ENCODE peak calls at places on chromosomes 12 and 14, in four cellular contexts. One of them, this sample, is unnamed.

GRCh38 chr12:47725893-47726292 is 603 bp upstream of the ENDOU start:
- DNase-seq in Panc1: no peak
- DNase-seq in AG04449: peak; percentile 57
- DNase-seq in keratinocyte: no peak
- DNase-seq in this sample: no peak

GRCh38 chr12:78229491-78230209 is 399.0 kb downstream of the NAV3 start:
- DNase-seq in Panc1: peak; percentile 30
- DNase-seq in AG04449: no peak
- DNase-seq in keratinocyte: no peak
- DNase-seq in this sample: no peak

GRCh38 chr14:96824283-96824682 is 27.1 kb downstream of the VRK1 start:
- DNase-seq in Panc1: no peak
- DNase-seq in AG04449: peak; percentile 37
- DNase-seq in keratinocyte: peak; percentile 26
- DNase-seq in this sample: peak; percentile 22

GRCh38 chr12:46386360-46386867 is 13.8 kb upstream of the SLC38A2 start:
- DNase-seq in Panc1: peak; percentile 94
- DNase-seq in AG04449: peak; percentile 98
- DNase-seq in keratinocyte: no peak
- DNase-seq in this sample: peak; percentile 78

GRCh38 chr12:63994704-63995103 is 150.2 kb downstream of the SRGAP1 start:
- DNase-seq in Panc1: no peak
- DNase-seq in AG04449: no peak
- DNase-seq in keratinocyte: no peak
- DNase-seq in this sample: no peak

GRCh38 chr12:106566771-106567170 is 16.0 kb upstream of the RFX4 start:
- DNase-seq in Panc1: no peak
- DNase-seq in AG04449: no peak
- DNase-seq in keratinocyte: no peak
- DNase-seq in this sample: no peak

GRCh38 chr14:91892918-91893527 is 25.7 kb upstream of the TC2N start:
- DNase-seq in Panc1: no peak
- DNase-seq in AG04449: no peak
- DNase-seq in keratinocyte: no peak
- DNase-seq in this sample: no peak

GRCh38 chr12:21774358-21775129 is at the start of gene KCNJ8:
- DNase-seq in Panc1: no peak
- DNase-seq in AG04449: no peak
- DNase-seq in keratinocyte: no peak
- DNase-seq in this sample: no peak

GRCh38 chr12:116735951-116736599 is 1.8 kb downstream of the SPRING1 start:
- DNase-seq in Panc1: no peak
- DNase-seq in AG04449: no peak
- DNase-seq in keratinocyte: no peak
- DNase-seq in this sample: no peak

GRCh38 chr12:3490848-3491382 is at the start of gene PRMT8:
- DNase-seq in Panc1: no peak
- DNase-seq in AG04449: no peak
- DNase-seq in keratinocyte: no peak
- DNase-seq in this sample: no peak

GRCh38 chr14:60064491-60065072 is 27.1 kb upstream of the PCNX4 start:
- DNase-seq in Panc1: peak; percentile 15
- DNase-seq in AG04449: no peak
- DNase-seq in keratinocyte: no peak
- DNase-seq in this sample: no peak

GRCh38 chr14:105738638-105739037 is 212.3 kb downstream of the TMEM121 start:
- DNase-seq in Panc1: no peak
- DNase-seq in AG04449: no peak
- DNase-seq in keratinocyte: no peak
- DNase-seq in this sample: no peak

GRCh38 chr14:23538785-23539184 is 12.8 kb downstream of the ZFHX2 start:
- DNase-seq in Panc1: no peak
- DNase-seq in AG04449: no peak
- DNase-seq in keratinocyte: no peak
- DNase-seq in this sample: no peak

GRCh38 chr14:45559626-45560025 is 306.6 kb upstream of the MIS18BP1 start:
- DNase-seq in Panc1: no peak
- DNase-seq in AG04449: no peak
- DNase-seq in keratinocyte: no peak
- DNase-seq in this sample: no peak

GRCh38 chr14:45558183-45558582 is 305.2 kb upstream of the MIS18BP1 start:
- DNase-seq in Panc1: no peak
- DNase-seq in AG04449: no peak
- DNase-seq in keratinocyte: no peak
- DNase-seq in this sample: no peak
- TF ChIP-seq CTCF in Panc1: no peak
- TF ChIP-seq CTCF in AG04449: no peak
- TF ChIP-seq CTCF in keratinocyte: no peak
- TF ChIP-seq CTCF in this sample: no peak

GRCh38 chr14:75334191-75335051 is 55.8 kb downstream of the FOS start:
- DNase-seq in Panc1: no peak
- DNase-seq in AG04449: no peak
- DNase-seq in keratinocyte: no peak
- DNase-seq in this sample: no peak
- TF ChIP-seq CTCF in Panc1: no peak
- TF ChIP-seq CTCF in AG04449: no peak
- TF ChIP-seq CTCF in keratinocyte: no peak
- TF ChIP-seq CTCF in this sample: no peak

GRCh38 chr14:22047105-22047504 is 373.5 kb upstream of the OR4E1 start:
- DNase-seq in Panc1: no peak
- DNase-seq in AG04449: no peak
- DNase-seq in keratinocyte: no peak
- DNase-seq in this sample: no peak
- TF ChIP-seq CTCF in Panc1: peak; percentile 29
- TF ChIP-seq CTCF in AG04449: no peak
- TF ChIP-seq CTCF in keratinocyte: peak; percentile 44
- TF ChIP-seq CTCF in this sample: no peak

DNA sequence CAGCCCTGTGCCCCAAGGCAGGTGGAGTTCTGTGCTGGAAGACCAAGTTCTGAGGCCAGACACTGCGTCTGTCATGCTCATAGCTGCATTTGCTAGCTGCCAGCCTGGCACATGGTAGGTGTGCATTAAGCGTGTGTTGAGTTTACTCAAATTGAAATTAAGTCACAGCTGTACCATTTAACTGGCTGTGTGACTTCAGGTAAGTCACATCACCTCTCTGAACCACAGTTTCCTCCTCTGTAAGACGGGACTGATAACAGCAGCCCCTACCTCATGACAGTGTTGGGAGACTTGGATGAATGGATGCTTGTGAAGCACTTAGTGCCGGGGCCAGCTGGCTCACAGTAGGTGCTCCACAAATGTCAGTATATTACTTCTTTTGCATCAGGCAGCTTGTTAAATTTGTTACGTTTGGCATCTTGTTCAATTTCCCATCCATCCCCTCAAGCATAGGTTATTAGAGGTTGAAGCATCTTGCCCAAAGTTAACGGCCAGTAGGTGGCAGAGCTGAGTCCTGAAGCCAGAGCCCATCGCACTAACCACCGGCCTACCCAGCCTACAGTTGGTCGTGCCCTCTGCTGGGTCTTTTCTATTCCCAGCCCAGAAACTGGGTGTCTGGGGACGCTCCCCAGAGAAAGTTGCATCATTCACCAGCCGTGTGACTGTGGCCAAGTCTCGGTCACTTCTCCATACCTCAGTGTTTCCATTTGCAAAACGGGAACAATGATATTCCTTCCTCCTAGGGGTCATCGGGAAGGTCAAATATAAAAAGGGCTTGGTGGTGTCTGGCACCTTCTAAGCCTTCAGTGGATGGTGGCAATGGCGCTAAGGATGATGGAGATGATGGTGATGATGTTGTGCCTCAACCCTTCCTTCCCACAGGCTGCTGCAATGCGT is 4.5 kb downstream of the DAO start:
- DNase-seq in Panc1: peak; percentile 12
- DNase-seq in AG04449: no peak
- DNase-seq in keratinocyte: no peak
- DNase-seq in this sample: no peak
- TF ChIP-seq CTCF in Panc1: peak; percentile 85
- TF ChIP-seq CTCF in AG04449: peak; percentile 39
- TF ChIP-seq CTCF in keratinocyte: peak; percentile 81
- TF ChIP-seq CTCF in this sample: peak; percentile 43

DNA sequence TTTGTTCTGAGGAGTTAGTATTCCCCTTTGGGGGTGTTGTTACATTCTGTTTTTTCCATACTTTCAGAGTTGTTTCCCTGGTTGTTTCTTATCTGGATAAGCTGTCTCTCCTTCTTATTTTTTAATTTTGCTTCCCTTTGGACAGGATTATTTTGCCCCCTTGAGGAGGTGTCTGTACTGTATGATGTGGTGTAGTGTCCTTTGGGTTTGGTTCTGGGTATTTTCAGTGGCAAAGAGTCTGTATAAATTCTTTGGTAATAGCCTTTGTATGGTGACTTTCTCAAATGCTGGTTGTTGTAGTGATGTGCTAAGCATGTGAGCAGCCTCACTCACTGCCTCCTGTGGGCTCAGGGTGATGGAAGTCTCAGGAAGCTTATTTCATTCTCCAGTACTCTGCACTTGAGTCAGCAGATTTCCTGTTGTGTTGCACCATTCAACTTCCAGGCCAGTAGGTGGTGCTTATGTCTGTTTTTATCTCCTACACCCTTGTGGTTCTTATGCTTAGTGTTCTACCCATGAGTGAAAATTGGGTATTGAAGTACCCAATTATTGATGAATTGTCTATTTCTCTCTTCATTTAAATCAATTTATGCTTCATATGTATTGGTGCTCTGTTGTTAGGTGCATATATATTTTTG is 103.3 kb upstream of the PMCH start:
- DNase-seq in Panc1: peak; percentile 4
- DNase-seq in AG04449: no peak
- DNase-seq in keratinocyte: peak; percentile 23
- DNase-seq in this sample: peak; percentile 14
- TF ChIP-seq CTCF in Panc1: peak; percentile 17
- TF ChIP-seq CTCF in AG04449: peak; percentile 32
- TF ChIP-seq CTCF in keratinocyte: peak; percentile 56
- TF ChIP-seq CTCF in this sample: peak; percentile 22

GRCh38 chr14:81886588-81886987 is 352.9 kb upstream of the SEL1L start:
- DNase-seq in Panc1: no peak
- DNase-seq in AG04449: no peak
- DNase-seq in keratinocyte: no peak
- DNase-seq in this sample: no peak
- TF ChIP-seq CTCF in Panc1: no peak
- TF ChIP-seq CTCF in AG04449: no peak
- TF ChIP-seq CTCF in keratinocyte: no peak
- TF ChIP-seq CTCF in this sample: no peak

DNA sequence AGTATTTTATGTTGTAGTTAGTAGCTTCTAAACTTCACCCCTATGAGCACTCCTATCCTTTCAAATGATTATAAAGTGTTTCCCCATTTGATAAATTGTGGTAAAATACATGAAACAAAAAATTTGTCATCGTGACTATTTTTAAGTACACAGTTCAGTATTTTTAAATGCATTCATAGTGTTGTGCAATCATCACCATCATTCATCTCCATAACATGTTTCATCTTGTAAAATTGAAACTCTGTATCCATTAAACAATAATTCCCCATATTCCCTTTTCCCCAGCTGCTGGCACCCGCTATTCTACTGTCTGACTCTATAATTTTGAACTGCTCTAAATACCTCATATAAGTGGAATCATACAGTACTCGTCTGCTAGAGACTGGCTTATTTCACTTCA is 52.5 kb downstream of the ATP23 start:
- DNase-seq in Panc1: no peak
- DNase-seq in AG04449: no peak
- DNase-seq in keratinocyte: peak; percentile 9
- DNase-seq in this sample: no peak
- TF ChIP-seq CTCF in Panc1: no peak
- TF ChIP-seq CTCF in AG04449: no peak
- TF ChIP-seq CTCF in keratinocyte: no peak
- TF ChIP-seq CTCF in this sample: no peak